ENCODE peak calls at places on chromosome X, in six cellular contexts. One of them, this sample, is unnamed.

GRCh38 chrX:49264460-49264859 is at the start of gene FOXP3:
- DNase-seq in progenitor cell of endocrine pancreas: no peak
- DNase-seq in mucosa of descending colon: no peak
- DNase-seq in foreskin fibroblast: no peak
- DNase-seq in astrocyte: no peak
- DNase-seq in HFFc6: no peak
- DNase-seq in this sample: no peak

GRCh38 chrX:41559662-41560061 is 112.5 kb downstream of the NYX start:
- DNase-seq in progenitor cell of endocrine pancreas: no peak
- DNase-seq in mucosa of descending colon: no peak
- DNase-seq in foreskin fibroblast: peak
- DNase-seq in astrocyte: peak
- DNase-seq in HFFc6: peak
- DNase-seq in this sample: peak

GRCh38 chrX:150257348-150258175 is 105.6 kb upstream of the MAMLD1 start:
- DNase-seq in progenitor cell of endocrine pancreas: no peak
- DNase-seq in mucosa of descending colon: no peak
- DNase-seq in foreskin fibroblast: no peak
- DNase-seq in astrocyte: no peak
- DNase-seq in HFFc6: no peak
- DNase-seq in this sample: no peak

GRCh38 chrX:39299615-39300014 is 498.4 kb downstream of the MID1IP1 start:
- DNase-seq in progenitor cell of endocrine pancreas: no peak
- DNase-seq in mucosa of descending colon: no peak
- DNase-seq in foreskin fibroblast: no peak
- DNase-seq in astrocyte: no peak
- DNase-seq in HFFc6: no peak
- DNase-seq in this sample: no peak

GRCh38 chrX:119870626-119871131 is 854 bp downstream of the RNF113A start:
- DNase-seq in progenitor cell of endocrine pancreas: no peak
- DNase-seq in mucosa of descending colon: peak
- DNase-seq in foreskin fibroblast: peak
- DNase-seq in astrocyte: no peak
- DNase-seq in HFFc6: peak
- DNase-seq in this sample: no peak

GRCh38 chrX:20378291-20378920 is 111.7 kb upstream of the RPS6KA3 start:
- DNase-seq in progenitor cell of endocrine pancreas: no peak
- DNase-seq in mucosa of descending colon: no peak
- DNase-seq in foreskin fibroblast: no peak
- DNase-seq in astrocyte: peak
- DNase-seq in HFFc6: peak
- DNase-seq in this sample: no peak

GRCh38 chrX:129768586-129769466 is 10.9 kb upstream of the SASH3 start:
- DNase-seq in progenitor cell of endocrine pancreas: no peak
- DNase-seq in mucosa of descending colon: no peak
- DNase-seq in foreskin fibroblast: no peak
- DNase-seq in astrocyte: peak
- DNase-seq in HFFc6: no peak
- DNase-seq in this sample: no peak

GRCh38 chrX:38473715-38474114 is 87.6 kb upstream of the TSPAN7 start:
- DNase-seq in progenitor cell of endocrine pancreas: no peak
- DNase-seq in mucosa of descending colon: no peak
- DNase-seq in foreskin fibroblast: no peak
- DNase-seq in astrocyte: no peak
- DNase-seq in HFFc6: no peak
- DNase-seq in this sample: no peak

GRCh38 chrX:104335765-104336164 is 81.0 kb upstream of the ESX1 start:
- DNase-seq in progenitor cell of endocrine pancreas: no peak
- DNase-seq in mucosa of descending colon: no peak
- DNase-seq in foreskin fibroblast: peak
- DNase-seq in astrocyte: peak
- DNase-seq in HFFc6: peak
- DNase-seq in this sample: peak

GRCh38 chrX:20968996-20969395 is 405.2 kb upstream of the CNKSR2 start:
- DNase-seq in progenitor cell of endocrine pancreas: no peak
- DNase-seq in mucosa of descending colon: no peak
- DNase-seq in foreskin fibroblast: no peak
- DNase-seq in astrocyte: peak
- DNase-seq in HFFc6: no peak
- DNase-seq in this sample: no peak

GRCh38 chrX:56928546-56928945 is 66.8 kb downstream of the SPIN3 start:
- DNase-seq in progenitor cell of endocrine pancreas: no peak
- DNase-seq in mucosa of descending colon: no peak
- DNase-seq in foreskin fibroblast: no peak
- DNase-seq in astrocyte: no peak
- DNase-seq in HFFc6: no peak
- DNase-seq in this sample: no peak

GRCh38 chrX:10531927-10532326 is 88.5 kb downstream of the MID1 start:
- DNase-seq in progenitor cell of endocrine pancreas: no peak
- DNase-seq in mucosa of descending colon: no peak
- DNase-seq in foreskin fibroblast: no peak
- DNase-seq in astrocyte: no peak
- DNase-seq in HFFc6: no peak
- DNase-seq in this sample: no peak

GRCh38 chrX:960821-961220 is 251.6 kb downstream of the CRLF2 start:
- DNase-seq in progenitor cell of endocrine pancreas: no peak
- DNase-seq in mucosa of descending colon: no peak
- DNase-seq in foreskin fibroblast: no peak
- DNase-seq in astrocyte: no peak
- DNase-seq in HFFc6: no peak
- DNase-seq in this sample: no peak

GRCh38 chrX:36336746-36337145 is 417.2 kb downstream of the CFAP47 start:
- DNase-seq in progenitor cell of endocrine pancreas: no peak
- DNase-seq in mucosa of descending colon: no peak
- DNase-seq in foreskin fibroblast: no peak
- DNase-seq in astrocyte: no peak
- DNase-seq in HFFc6: no peak
- DNase-seq in this sample: no peak

GRCh38 chrX:9622128-9622527 is 143.5 kb downstream of the GPR143 start:
- DNase-seq in progenitor cell of endocrine pancreas: no peak
- DNase-seq in mucosa of descending colon: no peak
- DNase-seq in foreskin fibroblast: no peak
- DNase-seq in astrocyte: no peak
- DNase-seq in HFFc6: no peak
- DNase-seq in this sample: no peak

GRCh38 chrX:119410027-119410819 is 11.1 kb downstream of the SLC25A43 start:
- DNase-seq in progenitor cell of endocrine pancreas: no peak
- DNase-seq in mucosa of descending colon: peak
- DNase-seq in foreskin fibroblast: peak
- DNase-seq in astrocyte: peak
- DNase-seq in HFFc6: peak
- DNase-seq in this sample: peak

GRCh38 chrX:72045552-72046277 is 86.0 kb downstream of the RTL5 start:
- DNase-seq in progenitor cell of endocrine pancreas: no peak
- DNase-seq in mucosa of descending colon: no peak
- DNase-seq in foreskin fibroblast: no peak
- DNase-seq in astrocyte: peak
- DNase-seq in HFFc6: no peak
- DNase-seq in this sample: no peak

GRCh38 chrX:146456058-146456457 is 353.5 kb upstream of the CXorf51B start:
- DNase-seq in progenitor cell of endocrine pancreas: no peak
- DNase-seq in mucosa of descending colon: no peak
- DNase-seq in foreskin fibroblast: no peak
- DNase-seq in astrocyte: no peak
- DNase-seq in HFFc6: no peak
- DNase-seq in this sample: no peak

GRCh38 chrX:45324941-45325340 is 124.3 kb upstream of the DIPK2B start:
- DNase-seq in progenitor cell of endocrine pancreas: no peak
- DNase-seq in mucosa of descending colon: no peak
- DNase-seq in foreskin fibroblast: peak
- DNase-seq in astrocyte: peak
- DNase-seq in HFFc6: no peak
- DNase-seq in this sample: no peak

GRCh38 chrX:71301195-71301924 is at the start of gene ITGB1BP2:
- DNase-seq in progenitor cell of endocrine pancreas: no peak
- DNase-seq in mucosa of descending colon: no peak
- DNase-seq in foreskin fibroblast: peak
- DNase-seq in astrocyte: peak
- DNase-seq in HFFc6: no peak
- DNase-seq in this sample: no peak

GRCh38 chrX:87005183-87005582 is 512.4 kb upstream of the KLHL4 start:
- DNase-seq in progenitor cell of endocrine pancreas: no peak
- DNase-seq in mucosa of descending colon: no peak
- DNase-seq in foreskin fibroblast: no peak
- DNase-seq in astrocyte: no peak
- DNase-seq in HFFc6: no peak
- DNase-seq in this sample: no peak

GRCh38 chrX:54509401-54509800 is 13.4 kb upstream of the FGD1 start:
- DNase-seq in progenitor cell of endocrine pancreas: no peak
- DNase-seq in mucosa of descending colon: no peak
- DNase-seq in foreskin fibroblast: peak
- DNase-seq in astrocyte: peak
- DNase-seq in HFFc6: no peak
- DNase-seq in this sample: no peak

GRCh38 chrX:9153299-9153698 is 119.4 kb upstream of the FAM9B start:
- DNase-seq in progenitor cell of endocrine pancreas: no peak
- DNase-seq in mucosa of descending colon: no peak
- DNase-seq in foreskin fibroblast: peak
- DNase-seq in astrocyte: peak
- DNase-seq in HFFc6: peak
- DNase-seq in this sample: no peak

GRCh38 chrX:31480696-31481095 is 408.9 kb upstream of the FTHL17 start:
- DNase-seq in progenitor cell of endocrine pancreas: no peak
- DNase-seq in mucosa of descending colon: no peak
- DNase-seq in foreskin fibroblast: no peak
- DNase-seq in astrocyte: no peak
- DNase-seq in HFFc6: no peak
- DNase-seq in this sample: no peak

DNA sequence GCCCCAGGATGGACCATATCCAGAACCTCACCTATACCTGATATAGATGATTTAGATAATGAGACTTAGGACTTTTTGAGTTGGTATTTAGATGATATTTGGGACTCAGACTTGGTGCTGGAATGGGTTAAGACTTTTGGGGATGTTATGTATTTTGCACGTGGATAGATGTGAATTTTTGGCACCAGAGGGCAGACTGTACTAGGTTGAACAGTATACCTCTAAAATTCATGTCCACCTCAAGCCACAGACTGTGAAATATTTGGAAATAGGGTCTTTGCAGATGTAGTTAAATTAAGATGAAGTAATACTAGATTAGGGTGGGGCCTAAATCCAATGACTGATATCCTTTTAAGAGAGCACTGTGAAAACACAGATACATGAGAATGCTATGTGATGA is 15.6 kb downstream of the RBM41 start:
- DNase-seq in progenitor cell of endocrine pancreas: no peak
- DNase-seq in mucosa of descending colon: no peak
- DNase-seq in foreskin fibroblast: peak
- DNase-seq in astrocyte: no peak
- DNase-seq in HFFc6: peak
- DNase-seq in this sample: no peak
- TF ChIP-seq CTCF in progenitor cell of endocrine pancreas: peak
- TF ChIP-seq CTCF in mucosa of descending colon: no peak
- TF ChIP-seq CTCF in foreskin fibroblast: no peak
- TF ChIP-seq CTCF in astrocyte: no peak
- TF ChIP-seq CTCF in HFFc6: peak
- TF ChIP-seq CTCF in this sample: no peak

DNA sequence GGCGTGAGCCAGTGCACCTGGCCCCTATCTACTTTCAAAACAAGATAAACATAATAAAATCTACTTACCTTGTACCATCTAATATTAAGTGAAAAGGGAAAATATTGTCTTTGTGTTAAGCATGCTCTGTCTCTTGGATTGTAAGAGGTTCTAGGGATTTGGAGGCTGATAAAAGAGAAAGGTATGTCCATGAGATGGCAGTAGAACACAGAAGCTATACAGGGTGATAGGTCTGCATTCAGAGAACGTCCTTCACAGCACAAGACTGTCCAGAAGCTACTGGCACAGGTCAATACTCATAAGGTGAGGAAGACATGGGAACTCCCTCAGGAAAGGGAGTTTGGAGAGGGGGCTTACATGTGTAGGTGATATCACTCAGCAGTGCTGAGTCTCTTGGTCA is 135.5 kb downstream of the TMEM47 start:
- DNase-seq in progenitor cell of endocrine pancreas: no peak
- DNase-seq in mucosa of descending colon: no peak
- DNase-seq in foreskin fibroblast: no peak
- DNase-seq in astrocyte: no peak
- DNase-seq in HFFc6: peak
- DNase-seq in this sample: no peak
- TF ChIP-seq CTCF in progenitor cell of endocrine pancreas: peak
- TF ChIP-seq CTCF in mucosa of descending colon: no peak
- TF ChIP-seq CTCF in foreskin fibroblast: no peak
- TF ChIP-seq CTCF in astrocyte: no peak
- TF ChIP-seq CTCF in HFFc6: peak
- TF ChIP-seq CTCF in this sample: peak

DNA sequence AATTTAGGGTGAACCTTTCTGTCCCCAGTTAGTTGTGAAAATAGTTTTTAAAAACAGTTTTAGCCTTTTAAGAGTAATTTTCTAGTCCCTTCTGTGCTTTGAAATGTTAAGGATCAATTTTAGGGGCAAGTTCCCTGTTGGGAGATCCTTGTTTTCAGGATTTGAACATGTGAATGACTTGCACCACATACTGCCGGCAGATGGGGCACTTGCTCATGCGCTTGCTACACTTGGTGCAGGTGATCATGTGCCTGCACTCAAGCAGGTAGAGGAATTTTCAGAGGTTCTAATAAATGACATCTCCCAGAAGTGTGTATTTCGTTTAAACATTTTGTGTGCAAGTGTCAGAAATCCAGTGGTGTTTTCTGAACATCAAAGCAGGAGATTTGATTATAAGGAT is 195.9 kb downstream of the CHM start:
- DNase-seq in progenitor cell of endocrine pancreas: peak
- DNase-seq in mucosa of descending colon: peak
- DNase-seq in foreskin fibroblast: peak
- DNase-seq in astrocyte: no peak
- DNase-seq in HFFc6: peak
- DNase-seq in this sample: no peak
- TF ChIP-seq CTCF in progenitor cell of endocrine pancreas: peak
- TF ChIP-seq CTCF in mucosa of descending colon: no peak
- TF ChIP-seq CTCF in foreskin fibroblast: peak
- TF ChIP-seq CTCF in astrocyte: peak
- TF ChIP-seq CTCF in HFFc6: peak
- TF ChIP-seq CTCF in this sample: peak

GRCh38 chrX:68498044-68498507 is 775 bp upstream of the YIPF6 start:
- DNase-seq in progenitor cell of endocrine pancreas: no peak
- DNase-seq in mucosa of descending colon: no peak
- DNase-seq in foreskin fibroblast: no peak
- DNase-seq in astrocyte: no peak
- DNase-seq in HFFc6: peak
- DNase-seq in this sample: no peak
- TF ChIP-seq CTCF in progenitor cell of endocrine pancreas: peak
- TF ChIP-seq CTCF in mucosa of descending colon: no peak
- TF ChIP-seq CTCF in foreskin fibroblast: no peak
- TF ChIP-seq CTCF in astrocyte: no peak
- TF ChIP-seq CTCF in HFFc6: no peak
- TF ChIP-seq CTCF in this sample: no peak

GRCh38 chrX:114626323-114626722 is 42.4 kb downstream of the HTR2C start:
- DNase-seq in progenitor cell of endocrine pancreas: no peak
- DNase-seq in mucosa of descending colon: no peak
- DNase-seq in foreskin fibroblast: peak
- DNase-seq in astrocyte: no peak
- DNase-seq in HFFc6: peak
- DNase-seq in this sample: no peak
- TF ChIP-seq CTCF in progenitor cell of endocrine pancreas: peak
- TF ChIP-seq CTCF in mucosa of descending colon: no peak
- TF ChIP-seq CTCF in foreskin fibroblast: peak
- TF ChIP-seq CTCF in astrocyte: peak
- TF ChIP-seq CTCF in HFFc6: peak
- TF ChIP-seq CTCF in this sample: peak